ENCODE peak calls at places on chromosomes 6 and 20, in eight cellular contexts. O, X, Z, V, H, Y, D and I are unnamed samples.

GRCh38 chr6:158122048-158122447 is 46.0 kb downstream of the SERAC1 start:
- DNase-seq in O (no peak), X (no peak), Z (no peak), V (no peak), H (no peak), Y (no peak), D (no peak), I (no peak)

GRCh38 chr20:14673164-14673563 is 335.8 kb upstream of the FLRT3 start:
- DNase-seq in O (no peak), X (no peak), Z (no peak), V (no peak), H (no peak), Y (no peak), D (no peak), I (no peak)

GRCh38 chr6:8574749-8575468 is 139.6 kb upstream of the SLC35B3 start:
- DNase-seq in O (no peak), X (no peak), Z (no peak), V (no peak), H (no peak), Y (no peak), D (no peak), I (no peak)

GRCh38 chr20:43843965-43844660 is 70.5 kb upstream of the TOX2 start:
- DNase-seq in O (no peak), X (no peak), Z (no peak), V (no peak), H (no peak), Y (no peak), D (no peak), I (no peak)

GRCh38 chr6:54813901-54814300 is 32.7 kb upstream of the FAM83B start:
- DNase-seq in O (no peak), X (no peak), Z (no peak), V (peak; percentile 68), H (no peak), Y (no peak), D (no peak), I (no peak)

GRCh38 chr20:24784607-24785006 is 164.5 kb upstream of the CST7 start:
- DNase-seq in O (no peak), X (no peak), Z (no peak), V (no peak), H (no peak), Y (peak; percentile 10), D (no peak), I (no peak)

GRCh38 chr20:52261792-52262191 is 70.2 kb upstream of the ZFP64 start:
- DNase-seq in O (no peak), X (no peak), Z (no peak), V (no peak), H (no peak), Y (no peak), D (no peak), I (no peak)

GRCh38 chr6:155108070-155108815 is 113.1 kb downstream of the TIAM2 start:
- DNase-seq in O (no peak), X (no peak), Z (no peak), V (peak; percentile 37), H (no peak), Y (no peak), D (no peak), I (no peak)

GRCh38 chr20:62329389-62330377 is 26.9 kb downstream of the ADRM1 start:
- DNase-seq in O (no peak), X (no peak), Z (no peak), V (no peak), H (no peak), Y (no peak), D (no peak), I (no peak)

GRCh38 chr6:109260701-109261100 is 121.6 kb downstream of the CD164 start:
- DNase-seq in O (no peak), X (no peak), Z (no peak), V (no peak), H (no peak), Y (no peak), D (no peak), I (no peak)

GRCh38 chr6:39451831-39452230 is 129.3 kb upstream of the KCNK16 start:
- DNase-seq in O (no peak), X (no peak), Z (no peak), V (no peak), H (no peak), Y (peak; percentile 5), D (no peak), I (no peak)

GRCh38 chr6:1970151-1970561 is 275.2 kb downstream of the GMDS start:
- DNase-seq in O (no peak), X (no peak), Z (no peak), V (peak; percentile 44), H (no peak), Y (no peak), D (no peak), I (no peak)

GRCh38 chr20:16701296-16701695 is 28.5 kb upstream of the SNRPB2 start:
- DNase-seq in O (no peak), X (no peak), Z (no peak), V (no peak), H (no peak), Y (peak; percentile 52), D (no peak), I (no peak)

GRCh38 chr20:49979030-49979832 is 3.5 kb upstream of the SNAI1 start:
- DNase-seq in O (peak; percentile 35), X (peak; percentile 75), Z (peak; percentile 48), V (no peak), H (no peak), Y (peak; percentile 69), D (no peak), I (no peak)

GRCh38 chr6:128233501-128233900 is 286.9 kb downstream of the PTPRK start:
- DNase-seq in O (no peak), X (no peak), Z (no peak), V (no peak), H (no peak), Y (no peak), D (no peak), I (peak; percentile 13)

DNA sequence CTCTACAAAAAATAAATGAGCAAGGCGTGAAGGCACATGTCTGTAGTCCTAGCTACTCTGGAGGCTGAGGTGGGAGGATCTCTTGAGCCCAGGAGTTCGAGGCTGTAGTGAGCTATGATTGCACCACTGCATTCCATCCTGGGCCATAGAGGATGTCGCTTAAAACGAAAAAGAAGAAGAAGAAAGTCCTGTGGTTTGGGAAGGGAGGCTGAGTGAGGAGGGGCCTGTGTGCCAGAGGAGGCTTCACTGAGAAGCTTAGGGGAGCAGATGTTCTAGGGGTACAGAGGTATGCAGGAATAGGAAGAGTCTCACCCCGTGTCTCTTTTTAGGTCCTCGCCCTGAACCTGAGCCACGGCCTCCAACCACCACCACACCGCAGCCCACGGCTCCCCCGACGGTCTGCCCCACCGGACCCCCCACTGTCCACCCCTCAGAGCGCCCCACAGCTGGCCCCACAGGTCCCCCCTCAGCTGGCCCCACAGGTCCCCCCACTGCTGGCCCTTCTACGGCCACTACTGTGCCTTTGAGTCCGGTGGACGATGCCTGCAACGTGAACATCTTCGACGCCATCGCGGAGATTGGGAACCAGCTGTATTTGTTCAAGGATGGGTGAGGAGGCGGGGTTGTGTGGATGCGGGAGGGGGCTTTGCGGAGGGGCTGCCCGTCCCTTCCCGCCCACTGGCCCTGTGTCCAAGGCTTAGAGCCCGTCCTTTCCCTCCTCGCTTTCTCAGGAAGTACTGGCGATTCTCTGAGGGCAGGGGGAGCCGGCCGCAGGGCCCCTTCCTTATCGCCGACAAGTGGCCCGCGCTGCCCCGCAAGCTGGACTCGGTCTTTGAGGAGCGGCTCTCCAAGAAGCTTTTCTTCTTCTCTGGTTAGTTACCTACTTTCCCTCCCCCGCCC is 4.5 kb downstream of the MMP9 start:
- DNase-seq in O (no peak), X (no peak), Z (no peak), V (no peak), H (no peak), Y (no peak), D (no peak), I (no peak)
- H3K4me3 ChIP-seq in O (no peak overlapping the region), X (no peak overlapping the region), Z (peak overlapping the region; percentile 21), V (no peak overlapping the region), H (no peak overlapping the region), Y (no peak overlapping the region), D (peak overlapping the region; percentile 58), I (peak overlapping the region; percentile 6)

DNA sequence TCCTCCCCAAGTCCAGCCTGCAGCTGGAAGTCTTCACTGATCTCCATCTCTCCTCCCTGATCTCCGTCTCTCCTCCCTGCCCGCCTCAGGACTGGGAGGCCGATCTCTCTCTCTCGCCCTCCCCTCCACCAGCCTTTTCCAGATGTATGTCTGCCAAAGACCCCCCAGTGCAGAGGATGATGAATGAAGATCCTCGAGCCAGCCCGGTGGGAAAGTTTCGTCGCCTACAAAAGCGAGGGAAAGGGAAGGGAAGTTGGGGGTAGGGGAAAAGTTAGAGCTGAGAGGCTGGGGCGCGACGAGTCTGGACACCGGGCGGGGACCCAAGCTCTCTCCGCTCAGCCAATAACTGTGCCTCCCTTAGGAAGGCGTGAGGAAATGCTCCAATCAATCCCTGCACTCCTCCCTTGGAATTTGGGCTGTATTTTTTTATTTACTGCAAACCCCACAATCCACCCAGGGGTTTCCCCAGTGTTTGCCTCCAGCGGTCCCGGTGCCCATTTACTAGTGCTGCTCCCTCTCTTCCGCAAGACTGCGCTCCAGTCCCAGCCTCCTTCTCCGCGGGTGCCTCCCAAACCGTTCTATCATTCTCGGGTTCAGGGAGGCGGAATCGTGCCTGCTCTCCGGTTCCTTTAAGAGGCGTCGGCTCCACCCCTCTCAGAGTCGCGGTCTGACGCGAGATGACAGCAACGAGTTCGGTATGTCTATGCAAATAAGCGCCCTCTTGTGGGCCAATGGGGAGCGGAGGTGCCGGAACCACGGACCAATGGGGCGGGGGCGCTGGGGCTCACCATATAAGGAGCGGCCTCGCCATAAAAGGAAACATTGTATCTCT is at the start of gene SRF:
- DNase-seq in O (peak; percentile 100), X (peak; percentile 99), Z (peak; percentile 99), V (peak; percentile 99), H (peak; percentile 100), Y (peak; percentile 99), D (peak; percentile 100), I (peak; percentile 99)
- TF ChIP-seq CTCF in O (peak; percentile 77), X (no peak), Z (no peak), V (no peak), H (no peak), Y (no peak), D (no peak), I (no peak)

DNA sequence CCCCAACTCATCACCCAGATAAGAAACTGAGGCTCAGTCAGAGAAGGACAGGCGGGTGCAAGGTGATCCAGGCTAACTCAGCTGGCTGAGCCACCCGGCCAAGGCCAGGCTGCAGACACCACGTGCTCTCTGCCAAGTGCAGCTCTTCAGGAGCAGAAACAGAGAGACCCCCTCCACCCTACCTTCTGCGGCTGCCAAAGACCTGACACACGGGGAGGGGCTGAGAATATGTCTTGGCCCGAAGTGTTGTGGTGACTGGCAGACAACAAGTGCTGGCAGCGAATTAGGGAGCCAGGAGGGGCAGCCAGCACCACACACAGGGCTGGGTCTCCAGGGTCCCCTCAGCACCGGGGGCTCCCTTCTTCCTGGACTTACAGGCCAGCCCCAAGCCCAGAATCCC is 22.5 kb downstream of the PREX1 start:
- DNase-seq in O (no peak), X (no peak), Z (no peak), V (no peak), H (no peak), Y (no peak), D (no peak), I (no peak)
- H3K4me1 ChIP-seq in O (peaks cover 13% of the 10 kb centered on the region), X (no peaks in the 10 kb centered on the region), Z (no peaks in the 10 kb centered on the region), V (no peaks in the 10 kb centered on the region), H (no peaks in the 10 kb centered on the region), Y (peaks cover 15% of the 10 kb centered on the region), D (peaks cover 53% of the 10 kb centered on the region), I (no peaks in the 10 kb centered on the region)

GRCh38 chr20:41669708-41670263 is 51.6 kb upstream of the CHD6 start:
- DNase-seq in O (no peak), X (no peak), Z (no peak), V (no peak), H (no peak), Y (no peak), D (no peak), I (no peak)

GRCh38 chr20:41668057-41668749 is 50.0 kb upstream of the CHD6 start:
- DNase-seq in O (no peak), X (no peak), Z (no peak), V (no peak), H (no peak), Y (no peak), D (no peak), I (no peak)

GRCh38 chr20:41664584-41664983 is 46.4 kb upstream of the CHD6 start:
- DNase-seq in O (no peak), X (no peak), Z (no peak), V (peak; percentile 14), H (no peak), Y (peak; percentile 82), D (no peak), I (no peak)
- H3K4me3 ChIP-seq in O (no peak overlapping the region), X (no peak overlapping the region), Z (no peak overlapping the region), V (no peak overlapping the region), H (no peak overlapping the region), Y (peak overlapping the region; percentile 62), D (no peak overlapping the region), I (no peak overlapping the region)